ENCODE peak calls at places on chromosomes 6 and 20, in five cellular contexts. C is left ventricle myocardium inferior, M is WTC11, S is NB4, A is pancreas. I is an unnamed sample.

GRCh38 chr6:45436544-45437440 is 59.1 kb upstream of the SUPT3H start:
- DNase-seq in C (no peak), M (no peak), S (peak), A (no peak), I (no peak)

GRCh38 chr6:47161176-47161687 is 119.1 kb upstream of the ADGRF1 start:
- DNase-seq in C (no peak), M (no peak), S (peak), A (peak), I (no peak)

GRCh38 chr6:85470023-85470410 is 20.1 kb downstream of the NT5E start:
- DNase-seq in C (no peak), M (no peak), S (peak), A (no peak), I (no peak)

GRCh38 chr20:4152696-4153235 is 137.4 kb upstream of the RNF24 start:
- DNase-seq in C (no peak), M (no peak), S (no peak), A (no peak), I (no peak)

GRCh38 chr20:600141-600540 is 10.0 kb downstream of the TCF15 start:
- DNase-seq in C (no peak), M (no peak), S (no peak), A (no peak), I (no peak)

GRCh38 chr6:66421570-66421969 is 714.5 kb upstream of the EYS start:
- DNase-seq in C (no peak), M (peak), S (peak), A (no peak), I (peak)

GRCh38 chr6:19833947-19834346 is 3.2 kb upstream of the ID4 start:
- DNase-seq in C (no peak), M (no peak), S (no peak), A (peak), I (no peak)

GRCh38 chr6:93886416-93886815 is 467.1 kb upstream of the EPHA7 start:
- DNase-seq in C (no peak), M (no peak), S (no peak), A (no peak), I (no peak)

GRCh38 chr6:159404296-159404695 is 235.1 kb downstream of the FNDC1 start:
- DNase-seq in C (no peak), M (no peak), S (no peak), A (no peak), I (no peak)

GRCh38 chr6:163346529-163346961 is 68.0 kb upstream of the QKI start:
- DNase-seq in C (no peak), M (no peak), S (no peak), A (no peak), I (no peak)

GRCh38 chr6:7769702-7770101 is 43.8 kb downstream of the BMP6 start:
- DNase-seq in C (no peak), M (no peak), S (no peak), A (no peak), I (no peak)

GRCh38 chr20:35436175-35436568 is 1.9 kb downstream of the GDF5 start:
- DNase-seq in C (no peak), M (no peak), S (no peak), A (no peak), I (no peak)

GRCh38 chr20:35431621-35432429 is 6.2 kb downstream of the GDF5 start:
- DNase-seq in C (no peak), M (no peak), S (no peak), A (no peak), I (no peak)

GRCh38 chr20:35433337-35433736 is 4.7 kb downstream of the GDF5 start:
- DNase-seq in C (no peak), M (no peak), S (no peak), A (no peak), I (no peak)

GRCh38 chr20:35434085-35435005 is 3.7 kb downstream of the GDF5 start:
- DNase-seq in C (peak), M (no peak), S (no peak), A (no peak), I (no peak)

DNA sequence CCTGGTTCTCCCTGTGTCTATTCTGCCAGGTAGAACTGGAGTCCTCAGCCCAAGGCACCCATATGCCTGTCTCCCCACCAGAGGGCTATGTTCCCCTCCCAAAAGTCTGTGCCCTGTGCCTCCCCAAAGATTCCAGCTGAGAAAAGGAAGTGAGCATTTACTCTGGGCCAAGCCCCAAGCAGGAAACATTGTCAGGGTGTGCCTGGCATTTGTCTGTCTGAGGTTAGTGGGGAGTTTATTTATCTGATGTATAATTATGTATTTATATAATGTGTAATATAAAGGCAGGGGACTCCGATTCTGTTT is 5.6 kb downstream of the GDF5 start:
- DNase-seq in C (no peak), M (no peak), S (no peak), A (no peak), I (no peak)
- TF ChIP-seq CTCF in C (no peak), M (no peak), S (no peak), A (no peak), I (no peak)

GRCh38 chr20:6560978-6561377 is 206.5 kb upstream of the BMP2 start:
- DNase-seq in C (no peak), M (no peak), S (peak), A (no peak), I (no peak)

GRCh38 chr20:6562111-6562510 is 205.4 kb upstream of the BMP2 start:
- DNase-seq in C (no peak), M (no peak), S (no peak), A (no peak), I (no peak)

GRCh38 chr20:6559791-6560190 is 207.7 kb upstream of the BMP2 start:
- DNase-seq in C (no peak), M (no peak), S (no peak), A (no peak), I (no peak)

DNA sequence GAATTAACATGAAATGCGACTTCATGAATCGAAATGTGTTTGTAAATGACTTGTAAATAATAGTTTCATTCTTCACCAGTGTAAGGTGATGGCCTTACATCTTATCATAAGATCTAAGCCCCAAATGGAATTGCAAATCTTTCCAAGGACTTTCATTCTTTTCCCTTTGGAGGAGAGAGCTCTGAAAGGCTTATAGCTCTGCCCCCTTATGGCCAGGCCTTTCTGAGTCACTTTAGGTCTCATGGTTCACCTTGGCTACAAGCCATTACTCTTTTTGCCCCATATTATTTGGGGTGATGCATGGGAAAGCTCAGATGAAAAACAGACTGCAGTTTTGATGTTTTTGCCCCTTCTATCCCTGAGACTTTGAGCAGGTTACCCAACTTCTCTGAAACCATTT is 209.1 kb upstream of the BMP2 start:
- DNase-seq in C (no peak), M (no peak), S (no peak), A (no peak), I (no peak)
- TF ChIP-seq CTCF in C (no peak), M (no peak), S (no peak), A (no peak), I (no peak)

GRCh38 chr20:43983359-43983758 is 68.7 kb downstream of the TOX2 start:
- DNase-seq in C (no peak), M (peak), S (peak), A (no peak), I (no peak)
- TF ChIP-seq CTCF in C (peak), M (peak), S (peak), A (no peak), I (peak)

DNA sequence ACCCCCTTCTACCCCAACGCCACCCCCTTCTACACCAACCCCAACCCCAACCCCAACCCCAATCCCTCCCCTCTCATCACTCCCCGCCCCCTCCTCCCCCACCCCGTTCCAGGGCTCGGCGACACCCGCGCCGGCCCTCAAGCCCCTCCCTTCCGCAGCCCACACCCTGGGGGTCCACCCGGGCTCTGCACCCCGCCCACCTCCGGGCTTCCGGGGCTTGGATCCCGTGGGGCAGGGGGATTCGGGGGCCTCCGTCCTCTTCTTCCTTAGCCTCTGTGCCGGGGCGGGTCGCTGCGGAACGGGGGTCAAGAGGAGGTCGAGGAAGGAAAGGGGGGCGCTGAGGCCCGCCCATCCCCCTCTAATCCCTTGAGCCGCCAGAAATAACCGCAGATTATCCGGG is 716 bp downstream of the TULP1 start:
- DNase-seq in C (no peak), M (peak), S (no peak), A (no peak), I (no peak)
- TF ChIP-seq CTCF in C (no peak), M (no peak), S (no peak), A (no peak), I (no peak)

GRCh38 chr6:119284861-119285521 is 64.6 kb downstream of the MAN1A1 start:
- DNase-seq in C (no peak), M (peak), S (no peak), A (no peak), I (no peak)
- TF ChIP-seq CTCF in C (peak), M (peak), S (no peak), A (no peak), I (peak)

DNA sequence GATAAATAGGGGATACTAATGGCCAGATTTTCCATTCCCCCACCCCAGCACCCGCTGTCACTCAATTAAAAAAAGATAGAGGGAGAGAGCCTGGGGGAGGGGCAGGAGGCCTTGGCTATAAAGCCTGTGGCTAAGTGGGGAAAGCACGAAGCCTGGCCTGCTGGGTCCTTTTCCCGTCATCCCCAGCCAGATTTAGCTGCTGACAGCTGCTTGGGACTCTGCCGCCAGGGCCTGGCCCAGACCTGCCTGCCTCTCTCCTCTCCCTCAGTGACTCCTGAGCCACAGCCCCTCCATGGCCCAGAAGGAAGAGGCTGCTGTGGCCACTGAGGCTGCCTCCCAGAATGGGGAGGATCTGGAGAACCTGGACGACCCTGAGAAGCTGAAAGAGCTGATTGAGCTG is at the start of gene APOBEC2:
- DNase-seq in C (peak), M (no peak), S (no peak), A (peak), I (no peak)
- TF ChIP-seq CTCF in C (no peak), M (no peak), S (no peak), A (no peak), I (no peak)

GRCh38 chr20:33576432-33576883 is 85.7 kb upstream of the C20orf144 start:
- DNase-seq in C (no peak), M (peak), S (no peak), A (no peak), I (no peak)
- TF ChIP-seq CTCF in C (peak), M (no peak), S (no peak), A (no peak), I (no peak)

I was measured in neural crest cell.